ENCODE peak calls at places on chromosomes 3 and 15, in five cellular contexts. One of them, this sample, is unnamed.

GRCh38 chr15:91801836-91802534 is 51.5 kb upstream of the SLCO3A1 start:
- DNase-seq in CD8-positive, alpha-beta memory T cell: no peak
- DNase-seq in ovary: no peak
- DNase-seq in cardiac muscle cell: peak
- DNase-seq in endothelial cell: no peak
- DNase-seq in this sample: no peak

GRCh38 chr3:32217339-32217738 is 21.1 kb upstream of the CMTM8 start:
- DNase-seq in CD8-positive, alpha-beta memory T cell: no peak
- DNase-seq in ovary: no peak
- DNase-seq in cardiac muscle cell: no peak
- DNase-seq in endothelial cell: no peak
- DNase-seq in this sample: no peak

GRCh38 chr3:88180398-88180999 is 30.7 kb downstream of the C3orf38 start:
- DNase-seq in ovary: no peak
- DNase-seq in cardiac muscle cell: peak
- DNase-seq in CD8-positive, alpha-beta memory T cell: no peak
- DNase-seq in endothelial cell: no peak
- DNase-seq in this sample: peak

GRCh38 chr3:126472277-126473006 is 3.2 kb downstream of the ZXDC start:
- DNase-seq in ovary: no peak
- DNase-seq in endothelial cell: no peak
- DNase-seq in CD8-positive, alpha-beta memory T cell: no peak
- DNase-seq in cardiac muscle cell: no peak
- DNase-seq in this sample: no peak

GRCh38 chr3:113454625-113455024 is 13.3 kb upstream of the CFAP44 start:
- DNase-seq in ovary: no peak
- DNase-seq in CD8-positive, alpha-beta memory T cell: no peak
- DNase-seq in cardiac muscle cell: no peak
- DNase-seq in endothelial cell: no peak
- DNase-seq in this sample: no peak

GRCh38 chr15:48469681-48470080 is 138.5 kb downstream of the DUT start:
- DNase-seq in cardiac muscle cell: no peak
- DNase-seq in CD8-positive, alpha-beta memory T cell: no peak
- DNase-seq in endothelial cell: no peak
- DNase-seq in ovary: no peak
- DNase-seq in this sample: no peak

GRCh38 chr15:90200534-90201139 is 493 bp upstream of the SEMA4B start:
- DNase-seq in cardiac muscle cell: no peak
- DNase-seq in CD8-positive, alpha-beta memory T cell: no peak
- DNase-seq in endothelial cell: no peak
- DNase-seq in ovary: no peak
- DNase-seq in this sample: no peak

GRCh38 chr3:100045696-100046095 is 68.6 kb downstream of the FILIP1L start:
- DNase-seq in CD8-positive, alpha-beta memory T cell: no peak
- DNase-seq in endothelial cell: no peak
- DNase-seq in ovary: no peak
- DNase-seq in cardiac muscle cell: no peak
- DNase-seq in this sample: no peak

GRCh38 chr3:73321286-73321685 is 259.8 kb downstream of the EBLN2 start:
- DNase-seq in cardiac muscle cell: no peak
- DNase-seq in ovary: no peak
- DNase-seq in CD8-positive, alpha-beta memory T cell: no peak
- DNase-seq in endothelial cell: no peak
- DNase-seq in this sample: no peak

GRCh38 chr3:43161684-43162512 is 56.0 kb upstream of the POMGNT2 start:
- DNase-seq in CD8-positive, alpha-beta memory T cell: no peak
- DNase-seq in endothelial cell: no peak
- DNase-seq in ovary: no peak
- DNase-seq in cardiac muscle cell: peak
- DNase-seq in this sample: no peak

GRCh38 chr3:152717252-152717651 is 117.7 kb upstream of the P2RY1 start:
- DNase-seq in cardiac muscle cell: no peak
- DNase-seq in CD8-positive, alpha-beta memory T cell: no peak
- DNase-seq in endothelial cell: no peak
- DNase-seq in ovary: no peak
- DNase-seq in this sample: no peak

GRCh38 chr15:72559781-72560180 is 85.7 kb downstream of the ARIH1 start:
- DNase-seq in ovary: no peak
- DNase-seq in cardiac muscle cell: no peak
- DNase-seq in endothelial cell: no peak
- DNase-seq in CD8-positive, alpha-beta memory T cell: no peak
- DNase-seq in this sample: no peak

GRCh38 chr3:16050641-16051467 is 123.6 kb upstream of the GALNT15 start:
- DNase-seq in ovary: no peak
- DNase-seq in endothelial cell: peak
- DNase-seq in CD8-positive, alpha-beta memory T cell: no peak
- DNase-seq in cardiac muscle cell: no peak
- DNase-seq in this sample: no peak

GRCh38 chr3:36679384-36680200 is 84.8 kb downstream of the DCLK3 start:
- DNase-seq in endothelial cell: no peak
- DNase-seq in CD8-positive, alpha-beta memory T cell: no peak
- DNase-seq in cardiac muscle cell: no peak
- DNase-seq in ovary: no peak
- DNase-seq in this sample: no peak

GRCh38 chr3:15014606-15015328 is 50.3 kb downstream of the MRPS25 start:
- DNase-seq in cardiac muscle cell: no peak
- DNase-seq in CD8-positive, alpha-beta memory T cell: no peak
- DNase-seq in ovary: no peak
- DNase-seq in endothelial cell: no peak
- DNase-seq in this sample: no peak

GRCh38 chr3:146554168-146554760 is 9.9 kb upstream of the PLSCR1 start:
- DNase-seq in cardiac muscle cell: no peak
- DNase-seq in endothelial cell: no peak
- DNase-seq in CD8-positive, alpha-beta memory T cell: no peak
- DNase-seq in ovary: no peak
- DNase-seq in this sample: no peak

GRCh38 chr3:134406331-134407246 is 32.3 kb upstream of the AMOTL2 start:
- DNase-seq in CD8-positive, alpha-beta memory T cell: no peak
- DNase-seq in ovary: peak
- DNase-seq in endothelial cell: peak
- DNase-seq in cardiac muscle cell: peak
- DNase-seq in this sample: peak

GRCh38 chr15:94582368-94582767 is 351.0 kb downstream of the MCTP2 start:
- DNase-seq in cardiac muscle cell: peak
- DNase-seq in CD8-positive, alpha-beta memory T cell: no peak
- DNase-seq in endothelial cell: peak
- DNase-seq in ovary: no peak
- DNase-seq in this sample: peak

GRCh38 chr3:8069981-8070380 is 431.6 kb upstream of the LMCD1 start:
- DNase-seq in CD8-positive, alpha-beta memory T cell: no peak
- DNase-seq in endothelial cell: no peak
- DNase-seq in cardiac muscle cell: no peak
- DNase-seq in ovary: no peak
- DNase-seq in this sample: no peak

GRCh38 chr15:85592148-85592547 is 202.6 kb downstream of the KLHL25 start:
- DNase-seq in CD8-positive, alpha-beta memory T cell: no peak
- DNase-seq in cardiac muscle cell: no peak
- DNase-seq in ovary: no peak
- DNase-seq in endothelial cell: no peak
- DNase-seq in this sample: peak

GRCh38 chr3:177512945-177513671 is 315.8 kb upstream of the TBL1XR1 start:
- DNase-seq in endothelial cell: no peak
- DNase-seq in cardiac muscle cell: no peak
- DNase-seq in CD8-positive, alpha-beta memory T cell: no peak
- DNase-seq in ovary: no peak
- DNase-seq in this sample: no peak

This sample was measured in NCI-H526.